ENCODE peak calls at places on chromosomes 5 and 9, in five cellular contexts. Q is sigmoid colon, A is AG04450, M is WERI-Rb-1, O is heart right ventricle. V is an unnamed sample.

GRCh38 chr9:128416014-128416413 is 4.6 kb upstream of the CERCAM start:
- DNase-seq in O (no peak), Q (no peak), M (no peak), A (no peak), V (no peak)

GRCh38 chr9:129351642-129352151 is 173.6 kb upstream of the IER5L start:
- DNase-seq in Q (peak), A (no peak), O (no peak), M (peak), V (peak)

GRCh38 chr5:159096555-159097460 is 2.9 kb downstream of the EBF1 start:
- DNase-seq in A (no peak), Q (no peak), M (no peak), O (no peak), V (peak)

GRCh38 chr9:17611921-17612320 is 33.1 kb downstream of the SH3GL2 start:
- DNase-seq in O (peak), Q (no peak), A (no peak), M (no peak), V (no peak)

GRCh38 chr5:42993516-42994284 is 46.4 kb downstream of the ANXA2R start:
- DNase-seq in A (peak), O (peak), Q (no peak), M (no peak), V (no peak)

GRCh38 chr9:128688501-128689292 is at the start of gene SET:
- DNase-seq in O (peak), Q (peak), A (peak), M (peak), V (peak)

GRCh38 chr5:111066261-111066938 is 5.1 kb upstream of the TSLP start:
- DNase-seq in M (no peak), A (no peak), O (no peak), Q (no peak), V (no peak)

GRCh38 chr5:1909346-1909985 is 26.7 kb upstream of the IRX4 start:
- DNase-seq in A (no peak), M (no peak), Q (peak), O (no peak), V (no peak)

GRCh38 chr9:77965445-77965844 is 66.2 kb downstream of the GNAQ start:
- DNase-seq in M (no peak), A (no peak), Q (no peak), O (no peak), V (no peak)

GRCh38 chr5:145499483-145499882 is 335.7 kb downstream of the PRELID2 start:
- DNase-seq in M (peak), Q (no peak), A (no peak), O (no peak), V (no peak)

GRCh38 chr5:84614907-84615306 is 230.2 kb upstream of the EDIL3 start:
- DNase-seq in O (no peak), M (no peak), A (no peak), Q (no peak), V (no peak)

GRCh38 chr9:12817702-12818101 is 42.9 kb downstream of the LURAP1L start:
- DNase-seq in M (no peak), O (no peak), A (no peak), Q (peak), V (no peak)

GRCh38 chr5:25020454-25020853 is 375.7 kb upstream of the CDH10 start:
- DNase-seq in O (no peak), A (no peak), M (no peak), Q (no peak), V (no peak)

DNA sequence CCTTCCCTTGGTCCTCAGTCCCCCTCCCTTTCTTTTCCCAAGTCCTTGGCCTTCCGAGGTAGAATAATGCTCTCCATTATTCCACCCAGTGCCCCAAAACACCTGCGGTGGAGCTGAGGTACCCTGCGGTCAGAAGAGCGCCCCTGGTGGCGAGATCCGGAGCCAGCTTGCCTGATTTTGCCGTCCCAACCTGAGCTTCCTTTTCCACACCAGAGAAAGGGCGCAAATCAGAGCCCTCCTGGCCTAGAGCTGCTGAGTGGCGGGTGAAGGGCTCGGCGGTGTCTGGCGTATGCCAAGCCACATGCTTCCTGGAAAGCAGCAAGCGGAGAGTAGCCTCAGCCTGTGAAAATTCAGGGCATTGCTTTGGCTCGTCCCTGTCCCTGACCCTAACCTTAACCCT is 21.1 kb upstream of the CARTPT start:
- DNase-seq in A (no peak), Q (no peak), O (no peak), M (no peak), V (no peak)
- TF ChIP-seq CTCF in A (peak), Q (no peak), O (peak), M (peak), V (peak)

GRCh38 chr5:80654391-80655230 is at the start of the genes DHFR and MSH3:
- DNase-seq in O (peak), M (peak), Q (peak), A (peak), V (peak)
- TF ChIP-seq CTCF in O (peak), M (peak), Q (no peak), A (peak), V (no peak)

GRCh38 chr5:10827571-10827970 is 66.5 kb upstream of the DAP start:
- DNase-seq in M (no peak), O (no peak), Q (no peak), A (no peak), V (no peak)

GRCh38 chr5:10831416-10831815 is 70.4 kb upstream of the DAP start:
- DNase-seq in M (no peak), Q (no peak), A (peak), O (no peak), V (no peak)

GRCh38 chr5:10828241-10828640 is 67.2 kb upstream of the DAP start:
- DNase-seq in O (no peak), Q (no peak), M (no peak), A (no peak), V (no peak)

GRCh38 chr5:10826971-10827370 is 65.9 kb upstream of the DAP start:
- DNase-seq in A (no peak), Q (no peak), O (no peak), M (no peak), V (no peak)

DNA sequence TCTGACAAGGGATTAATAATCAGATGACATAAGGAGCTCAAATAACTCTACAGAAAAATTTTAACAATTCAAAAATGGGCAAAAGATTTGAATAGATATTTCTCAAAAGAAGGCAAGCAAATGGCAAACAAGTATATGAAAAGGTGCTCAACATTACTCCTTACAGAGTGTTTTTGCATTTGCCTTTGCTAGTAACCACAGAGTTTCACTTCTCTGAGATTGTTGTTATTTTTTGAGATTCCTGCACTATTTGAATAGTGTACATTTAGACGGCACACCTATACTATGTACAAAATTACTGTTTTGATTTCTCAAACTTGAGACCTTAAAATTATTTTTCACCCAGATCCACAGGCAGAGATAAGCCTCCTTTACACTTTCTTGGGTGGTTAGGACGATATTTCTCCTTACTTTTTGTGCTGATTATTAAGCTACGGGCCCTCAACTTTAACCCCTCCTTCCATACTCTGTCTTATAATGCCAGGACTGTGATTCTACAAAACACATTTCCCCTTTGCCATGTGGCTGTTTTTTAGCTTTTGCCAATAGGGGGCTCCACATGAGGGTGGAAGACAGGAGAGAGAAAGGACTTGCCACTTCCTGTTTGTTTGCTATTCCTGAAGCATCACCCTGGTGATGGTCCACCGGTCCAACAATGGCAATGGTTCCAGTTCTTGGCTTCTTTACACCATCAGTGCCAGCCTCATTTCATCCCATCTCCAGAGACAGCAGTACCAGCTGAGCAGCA is 65.0 kb upstream of the DAP start:
- DNase-seq in O (no peak), A (no peak), M (no peak), Q (no peak), V (no peak)
- TF ChIP-seq CTCF in O (no peak), A (no peak), M (peak), Q (no peak), V (peak)

GRCh38 chr5:138932171-138932810 is 57.2 kb upstream of the LRRTM2 start:
- DNase-seq in O (no peak), M (peak), Q (no peak), A (no peak), V (no peak)
- TF ChIP-seq CTCF in O (no peak), M (peak), Q (no peak), A (no peak), V (no peak)

GRCh38 chr9:38368731-38369130 is 23.8 kb upstream of the ALDH1B1 start:
- DNase-seq in O (no peak), A (no peak), Q (no peak), M (no peak), V (no peak)

GRCh38 chr9:38372685-38373619 is 19.6 kb upstream of the ALDH1B1 start:
- DNase-seq in O (no peak), Q (no peak), A (no peak), M (no peak), V (no peak)

GRCh38 chr9:38370231-38370630 is 22.3 kb upstream of the ALDH1B1 start:
- DNase-seq in O (no peak), Q (no peak), M (no peak), A (no peak), V (no peak)

GRCh38 chr9:38373679-38374078 is 18.8 kb upstream of the ALDH1B1 start:
- DNase-seq in O (no peak), M (no peak), A (no peak), Q (no peak), V (no peak)

DNA sequence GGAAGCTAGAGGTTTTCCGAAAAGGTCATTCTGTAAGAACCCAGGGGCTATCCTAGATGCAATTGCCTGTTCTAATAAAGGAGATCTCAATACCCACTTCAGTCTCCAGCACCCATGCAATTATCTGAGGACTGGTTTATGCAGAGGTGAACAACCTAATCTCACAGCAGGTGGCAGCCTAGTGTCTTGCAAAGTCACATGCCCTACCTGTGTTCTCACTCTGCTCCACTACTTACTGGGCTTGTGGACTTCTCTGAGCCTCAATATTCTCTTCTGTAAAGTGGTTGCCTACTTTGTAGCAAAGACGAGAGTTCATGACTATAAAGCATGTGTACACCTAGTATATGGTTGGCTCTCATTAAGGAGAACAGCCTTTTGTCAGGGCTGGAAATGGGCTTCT is 21.0 kb upstream of the ALDH1B1 start:
- DNase-seq in Q (no peak), A (no peak), M (peak), O (no peak), V (no peak)
- TF ChIP-seq CTCF in Q (no peak), A (peak), M (peak), O (no peak), V (no peak)

GRCh38 chr9:16146661-16147060 is 593.8 kb downstream of the CCDC171 start:
- DNase-seq in O (no peak), A (no peak), Q (no peak), M (no peak), V (no peak)

GRCh38 chr9:16143310-16143709 is 590.5 kb downstream of the CCDC171 start:
- DNase-seq in A (no peak), Q (no peak), M (no peak), O (no peak), V (no peak)

GRCh38 chr9:16145196-16145950 is 592.5 kb downstream of the CCDC171 start:
- DNase-seq in A (no peak), Q (no peak), M (no peak), O (no peak), V (no peak)

GRCh38 chr9:16147726-16148125 is 594.9 kb downstream of the CCDC171 start:
- DNase-seq in Q (no peak), O (no peak), A (no peak), M (no peak), V (no peak)

GRCh38 chr9:16143947-16144890 is 591.4 kb downstream of the CCDC171 start:
- DNase-seq in Q (no peak), O (no peak), A (no peak), M (no peak), V (no peak)
- TF ChIP-seq CTCF in Q (no peak), O (no peak), A (no peak), M (no peak), V (no peak)

GRCh38 chr5:157294692-157295091 is 28.8 kb downstream of the CYFIP2 start:
- DNase-seq in Q (no peak), A (no peak), O (no peak), M (no peak), V (no peak)
- TF ChIP-seq CTCF in Q (no peak), A (no peak), O (no peak), M (peak), V (no peak)

DNA sequence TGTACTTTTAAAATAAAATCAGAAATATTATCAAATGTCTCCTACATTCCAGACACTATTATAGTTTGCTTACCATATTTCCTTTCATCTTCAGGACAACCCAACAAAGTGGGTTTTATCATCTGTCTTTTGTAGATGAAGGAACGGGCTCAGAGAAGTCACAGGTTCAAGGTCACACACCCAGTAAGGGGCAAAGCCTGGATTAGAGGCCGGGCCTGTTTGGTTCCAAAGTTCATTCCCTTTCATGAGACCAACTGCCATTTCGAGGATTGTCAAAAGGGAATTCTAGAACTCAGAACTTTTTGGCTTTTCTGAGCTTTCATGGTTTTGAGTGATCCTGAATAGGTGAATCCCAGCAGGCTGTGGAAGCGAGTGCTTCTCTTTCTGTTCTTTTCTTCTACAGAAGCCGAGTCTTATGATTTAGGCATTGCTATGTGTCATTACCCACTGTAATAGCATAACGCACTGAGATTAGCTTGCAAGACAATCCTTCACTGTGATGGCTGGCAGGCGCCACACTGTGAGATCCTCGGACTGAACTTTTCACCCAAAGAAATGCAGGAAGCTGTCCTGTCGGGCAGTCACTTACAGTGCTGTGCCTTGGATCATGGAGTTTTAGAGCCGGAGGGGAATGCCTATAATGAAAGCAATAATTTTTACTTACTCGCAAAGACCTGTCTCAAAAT is 43.9 kb upstream of the ANKH start:
- DNase-seq in M (peak), Q (no peak), O (no peak), A (no peak), V (no peak)
- TF ChIP-seq CTCF in M (no peak), Q (no peak), O (no peak), A (no peak), V (no peak)